ENCODE peak calls at places on chromosomes 7 and 10, in four cellular contexts. One of them, this sample, is unnamed.

GRCh38 chr10:7206407-7207127 is 204.3 kb downstream of the SFMBT2 start:
- DNase-seq in H1: no peak
- DNase-seq in GM12878: no peak
- DNase-seq in HepG2: no peak
- DNase-seq in this sample: no peak

GRCh38 chr7:151551820-151552219 is 32.1 kb upstream of the RHEB start:
- DNase-seq in H1: no peak
- DNase-seq in GM12878: no peak
- DNase-seq in HepG2: no peak
- DNase-seq in this sample: no peak

GRCh38 chr7:106752345-106752744 is 91.4 kb upstream of the CCDC71L start:
- DNase-seq in H1: no peak
- DNase-seq in GM12878: no peak
- DNase-seq in HepG2: no peak
- DNase-seq in this sample: no peak

GRCh38 chr10:21510218-21511070 is 15.0 kb downstream of the SKIDA1 start:
- DNase-seq in H1: no peak
- DNase-seq in GM12878: no peak
- DNase-seq in HepG2: no peak
- DNase-seq in this sample: no peak

GRCh38 chr10:133465191-133465949 is 11.6 kb downstream of the SCART1 start:
- DNase-seq in H1: no peak
- DNase-seq in GM12878: no peak
- DNase-seq in HepG2: no peak
- DNase-seq in this sample: no peak

GRCh38 chr7:124874644-124875163 is 54.9 kb downstream of the POT1 start:
- DNase-seq in H1: no peak
- DNase-seq in GM12878: no peak
- DNase-seq in HepG2: no peak
- DNase-seq in this sample: no peak

GRCh38 chr7:54678763-54679396 is 80.1 kb downstream of the SEC61G start:
- DNase-seq in H1: no peak
- DNase-seq in GM12878: no peak
- DNase-seq in HepG2: no peak
- DNase-seq in this sample: no peak

GRCh38 chr7:84336303-84336702 is 141.7 kb upstream of the SEMA3A start:
- DNase-seq in H1: no peak
- DNase-seq in GM12878: peak; percentile 21
- DNase-seq in HepG2: peak; percentile 32
- DNase-seq in this sample: no peak

GRCh38 chr10:59595584-59595983 is 114.1 kb downstream of the SLC16A9 start:
- DNase-seq in H1: no peak
- DNase-seq in GM12878: no peak
- DNase-seq in HepG2: no peak
- DNase-seq in this sample: no peak

GRCh38 chr10:31803606-31804195 is 124.9 kb downstream of the ARHGAP12 start:
- DNase-seq in H1: no peak
- DNase-seq in GM12878: no peak
- DNase-seq in HepG2: no peak
- DNase-seq in this sample: no peak

GRCh38 chr10:103100620-103101019 is 92.5 kb downstream of the NT5C2 start:
- DNase-seq in H1: no peak
- DNase-seq in GM12878: no peak
- DNase-seq in HepG2: no peak
- DNase-seq in this sample: no peak

GRCh38 chr7:80318081-80318480 is 183.4 kb downstream of the GNAI1 start:
- DNase-seq in H1: no peak
- DNase-seq in GM12878: no peak
- DNase-seq in HepG2: no peak
- DNase-seq in this sample: no peak

GRCh38 chr10:113132651-113133088 is 182.6 kb downstream of the TCF7L2 start:
- DNase-seq in H1: no peak
- DNase-seq in GM12878: no peak
- DNase-seq in HepG2: no peak
- DNase-seq in this sample: no peak

GRCh38 chr10:2049560-2049959 is 312.2 kb upstream of the ADARB2 start:
- DNase-seq in H1: no peak
- DNase-seq in GM12878: no peak
- DNase-seq in HepG2: no peak
- DNase-seq in this sample: no peak

GRCh38 chr7:131546583-131547111 is 9.8 kb downstream of the PODXL start:
- DNase-seq in H1: peak; percentile 89
- DNase-seq in GM12878: no peak
- DNase-seq in HepG2: peak; percentile 46
- DNase-seq in this sample: peak; percentile 83

GRCh38 chr10:88707429-88708110 is 1.5 kb downstream of the LIPK start:
- DNase-seq in H1: no peak
- DNase-seq in GM12878: no peak
- DNase-seq in HepG2: no peak
- DNase-seq in this sample: no peak

GRCh38 chr10:130631139-130631864 is 495.1 kb downstream of the GLRX3 start:
- DNase-seq in H1: no peak
- DNase-seq in GM12878: no peak
- DNase-seq in HepG2: no peak
- DNase-seq in this sample: no peak

GRCh38 chr7:24381919-24382505 is 98.0 kb downstream of the NPY start:
- DNase-seq in H1: no peak
- DNase-seq in GM12878: no peak
- DNase-seq in HepG2: peak; percentile 8
- DNase-seq in this sample: peak; percentile 13

GRCh38 chr7:158053516-158053915 is 534.1 kb downstream of the PTPRN2 start:
- DNase-seq in H1: no peak
- DNase-seq in GM12878: no peak
- DNase-seq in HepG2: no peak
- DNase-seq in this sample: no peak

GRCh38 chr10:107718868-107719267 is 554.4 kb upstream of the SORCS1 start:
- DNase-seq in H1: no peak
- DNase-seq in GM12878: no peak
- DNase-seq in HepG2: no peak
- DNase-seq in this sample: no peak

GRCh38 chr10:133351408-133352318 is 4.5 kb downstream of the PRAP1 start:
- DNase-seq in H1: no peak
- DNase-seq in GM12878: no peak
- DNase-seq in HepG2: no peak
- DNase-seq in this sample: peak; percentile 32

GRCh38 chr10:17009228-17009700 is 120.3 kb downstream of the CUBN start:
- DNase-seq in H1: no peak
- DNase-seq in GM12878: no peak
- DNase-seq in HepG2: no peak
- DNase-seq in this sample: no peak

GRCh38 chr10:89837173-89838001 is 136.0 kb downstream of the KIF20B start:
- DNase-seq in H1: no peak
- DNase-seq in GM12878: no peak
- DNase-seq in HepG2: no peak
- DNase-seq in this sample: no peak

GRCh38 chr7:117264716-117265115 is 58.1 kb downstream of the WNT2 start:
- DNase-seq in H1: no peak
- DNase-seq in GM12878: no peak
- DNase-seq in HepG2: no peak
- DNase-seq in this sample: no peak

GRCh38 chr7:45092100-45092930 is 3.5 kb upstream of the NACAD start:
- DNase-seq in H1: no peak
- DNase-seq in GM12878: no peak
- DNase-seq in HepG2: no peak
- DNase-seq in this sample: peak; percentile 44

GRCh38 chr7:22811746-22812280 is 10.8 kb downstream of the TOMM7 start:
- DNase-seq in H1: no peak
- DNase-seq in GM12878: no peak
- DNase-seq in HepG2: no peak
- DNase-seq in this sample: no peak

GRCh38 chr7:130400120-130400572 is 19.9 kb downstream of the CPA1 start:
- DNase-seq in H1: no peak
- DNase-seq in GM12878: no peak
- DNase-seq in HepG2: no peak
- DNase-seq in this sample: no peak

GRCh38 chr10:47408606-47409005 is 24.5 kb upstream of the ZNF488 start:
- DNase-seq in H1: no peak
- DNase-seq in GM12878: no peak
- DNase-seq in HepG2: no peak
- DNase-seq in this sample: no peak
- H2AFZ ChIP-seq in H1: no peak overlapping the region
- H2AFZ ChIP-seq in GM12878: no peak overlapping the region
- H2AFZ ChIP-seq in HepG2: no peak overlapping the region
- H2AFZ ChIP-seq in this sample: no peak overlapping the region

GRCh38 chr7:30968747-30969603 is 5.2 kb downstream of the GHRHR start:
- DNase-seq in H1: no peak
- DNase-seq in GM12878: no peak
- DNase-seq in HepG2: no peak
- DNase-seq in this sample: no peak
- TF ChIP-seq KDM1A in H1: no peak
- TF ChIP-seq KDM1A in GM12878: no peak
- TF ChIP-seq KDM1A in HepG2: no peak
- TF ChIP-seq KDM1A in this sample: no peak

DNA sequence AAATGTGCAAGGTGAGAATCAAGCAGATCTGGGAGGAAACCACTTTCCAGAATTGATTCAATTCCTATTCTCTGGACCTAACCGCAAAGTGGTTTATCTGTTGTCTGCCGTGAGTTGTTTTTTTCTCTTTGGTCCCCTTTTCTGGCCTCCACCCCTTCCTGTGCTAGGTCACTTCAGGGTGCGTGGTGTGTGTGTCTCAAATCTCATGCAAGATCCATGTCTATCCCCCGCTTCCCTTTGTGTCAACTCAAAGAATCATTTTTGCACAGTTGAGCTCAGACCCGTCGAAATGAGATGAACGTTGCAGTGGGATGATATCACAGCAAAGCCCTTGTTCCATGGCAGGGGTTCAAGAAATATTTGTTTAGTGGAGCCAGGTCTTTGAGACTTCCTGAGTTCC is 184.5 kb downstream of the GATA3 start:
- DNase-seq in H1: no peak
- DNase-seq in GM12878: no peak
- DNase-seq in HepG2: no peak
- DNase-seq in this sample: no peak
- H2AFZ ChIP-seq in H1: no peak overlapping the region
- H2AFZ ChIP-seq in GM12878: no peak overlapping the region
- H2AFZ ChIP-seq in HepG2: no peak overlapping the region
- H2AFZ ChIP-seq in this sample: no peak overlapping the region

GRCh38 chr7:7177044-7177517 is 5.3 kb upstream of the C1GALT1 start:
- DNase-seq in H1: no peak
- DNase-seq in GM12878: no peak
- DNase-seq in HepG2: peak; percentile 99
- DNase-seq in this sample: no peak
- TF ChIP-seq KDM1A in H1: no peak
- TF ChIP-seq KDM1A in GM12878: no peak
- TF ChIP-seq KDM1A in HepG2: no peak
- TF ChIP-seq KDM1A in this sample: no peak